ENCODE peak calls at places on chromosomes 4 and X, in five cellular contexts. A is left colon, J is NCI-H1092 treated with DMSO at 0.1 percent for 48 hours, B is pulmonary artery endothelial cell, Q is amniotic stem cell. O is an unnamed sample.

GRCh38 chr4:158786155-158786581 is 17.3 kb downstream of the FNIP2 start:
- DNase-seq in A (no peak), J (peak; percentile 13), B (no peak), Q (no peak), O (no peak)

GRCh38 chrX:10579018-10579752 is 41.2 kb downstream of the MID1 start:
- DNase-seq in A (no peak), J (no peak), B (no peak), Q (peak; percentile 1), O (no peak)

GRCh38 chrX:13024911-13025454 is 19.4 kb downstream of the FAM9C start:
- DNase-seq in A (no peak), J (no peak), B (no peak), Q (no peak), O (no peak)

GRCh38 chr4:140003851-140004579 is 150.0 kb downstream of the MAML3 start:
- DNase-seq in A (no peak), J (no peak), B (no peak), Q (no peak), O (no peak)

GRCh38 chr4:86927843-86928395 is 6.9 kb upstream of the AFF1 start:
- DNase-seq in A (no peak), J (no peak), B (no peak), Q (peak; percentile 93), O (no peak)

GRCh38 chrX:24925430-24925829 is 90.3 kb downstream of the ARX start:
- DNase-seq in A (no peak), J (no peak), B (no peak), Q (no peak), O (no peak)

GRCh38 chr4:174516794-174517193 is 5.5 kb downstream of the HPGD start:
- DNase-seq in A (no peak), J (no peak), B (no peak), Q (no peak), O (no peak)

GRCh38 chrX:40108084-40108958 is 10.6 kb upstream of the BCOR start:
- DNase-seq in A (peak; percentile 60), J (peak; percentile 71), B (no peak), Q (no peak), O (no peak)

GRCh38 chrX:130079824-130080406 is 30.4 kb downstream of the ELF4 start:
- DNase-seq in A (no peak), J (peak; percentile 42), B (peak; percentile 30), Q (peak; percentile 31), O (no peak)

GRCh38 chr4:1417522-1418390 is 11.5 kb upstream of the NKX1-1 start:
- DNase-seq in A (peak; percentile 8), J (no peak), B (no peak), Q (no peak), O (no peak)

GRCh38 chrX:53686151-53686885 is at the start of gene HUWE1:
- DNase-seq in A (peak; percentile 73), J (peak; percentile 86), B (no peak), Q (peak; percentile 9), O (no peak)

GRCh38 chrX:15718283-15718970 is 19.6 kb upstream of the CA5B start:
- DNase-seq in A (no peak), J (no peak), B (no peak), Q (no peak), O (no peak)

GRCh38 chr4:83757121-83757621 is 221.3 kb downstream of the GPAT3 start:
- DNase-seq in A (no peak), J (no peak), B (no peak), Q (no peak), O (no peak)

GRCh38 chr4:110907801-110908313 is 285.0 kb upstream of the PITX2 start:
- DNase-seq in A (no peak), J (no peak), B (no peak), Q (no peak), O (no peak)

GRCh38 chr4:52572936-52573485 is 86.1 kb downstream of the USP46 start:
- DNase-seq in A (no peak), J (no peak), B (no peak), Q (peak; percentile 54), O (no peak)

GRCh38 chrX:107272431-107272921 is 66.1 kb downstream of the DNAAF6 start:
- DNase-seq in A (no peak), J (no peak), B (no peak), Q (no peak), O (no peak)

GRCh38 chr4:140372607-140373327 is 679 bp upstream of the SCOC start:
- DNase-seq in A (no peak), J (peak; percentile 73), B (peak; percentile 1), Q (no peak), O (no peak)

GRCh38 chr4:77349796-77350195 is 192.8 kb downstream of the CCNG2 start:
- DNase-seq in A (no peak), J (no peak), B (no peak), Q (no peak), O (no peak)

GRCh38 chr4:41539711-41540110 is 1.8 kb downstream of the LIMCH1 start:
- DNase-seq in A (no peak), J (no peak), B (no peak), Q (no peak), O (no peak)

GRCh38 chr4:39614487-39615162 is 24.0 kb downstream of the SMIM14 start:
- DNase-seq in A (no peak), J (no peak), B (no peak), Q (peak; percentile 59), O (no peak)

GRCh38 chr4:168803727-168804126 is 206.3 kb downstream of the CBR4 start:
- DNase-seq in A (no peak), J (no peak), B (no peak), Q (no peak), O (no peak)

GRCh38 chr4:89528525-89529133 is 221.0 kb upstream of the GPRIN3 start:
- DNase-seq in A (no peak), J (no peak), B (no peak), Q (no peak), O (no peak)

GRCh38 chr4:8272472-8273428 is 3.2 kb downstream of the HTRA3 start:
- DNase-seq in A (no peak), J (no peak), B (no peak), Q (no peak), O (no peak)

GRCh38 chr4:22312113-22312512 is 203.8 kb downstream of the ADGRA3 start:
- DNase-seq in A (no peak), J (no peak), B (no peak), Q (no peak), O (no peak)

GRCh38 chr4:64784125-64784524 is 374.9 kb upstream of the TECRL start:
- DNase-seq in A (no peak), J (peak; percentile 11), B (peak; percentile 60), Q (no peak), O (no peak)

GRCh38 chr4:2296621-2297601 is 35.0 kb upstream of the MXD4 start:
- DNase-seq in A (no peak), J (peak; percentile 37), B (no peak), Q (no peak), O (no peak)

GRCh38 chrX:11461181-11462001 is 168.2 kb downstream of the AMELX start:
- DNase-seq in A (no peak), J (no peak), B (no peak), Q (peak; percentile 13), O (no peak)

GRCh38 chr4:135739354-135739753 is 1537.8 kb upstream of the PABPC4L start:
- DNase-seq in A (no peak), J (no peak), B (no peak), Q (no peak), O (no peak)

GRCh38 chr4:183099537-183100297 is 660 bp downstream of the WWC2 start:
- DNase-seq in A (peak; percentile 33), J (peak; percentile 16), B (no peak), Q (no peak), O (no peak)

GRCh38 chr4:181685461-181685860 is 557.7 kb upstream of the TENM3 start:
- DNase-seq in A (no peak), J (no peak), B (no peak), Q (no peak), O (no peak)

GRCh38 chr4:15774020-15774420 is 4.1 kb upstream of the CD38 start:
- DNase-seq in A (no peak), J (no peak), B (no peak), Q (no peak), O (no peak)

GRCh38 chr4:109128589-109128988 is 173.9 kb downstream of the COL25A1 start:
- DNase-seq in A (no peak), J (no peak), B (no peak), Q (no peak), O (no peak)

GRCh38 chrX:47576021-47576898 is 6.0 kb upstream of the TIMP1 start:
- DNase-seq in A (no peak), J (no peak), B (no peak), Q (no peak), O (no peak)

GRCh38 chr4:124321370-124321769 is 391.2 kb downstream of the ANKRD50 start:
- DNase-seq in A (no peak), J (no peak), B (no peak), Q (no peak), O (no peak)

GRCh38 chr4:86302242-86302641 is 57.6 kb downstream of the MAPK10 start:
- DNase-seq in A (peak; percentile 40), J (peak; percentile 89), B (peak; percentile 78), Q (no peak), O (peak; percentile 23)

GRCh38 chr4:18858229-18858922 is 836.8 kb upstream of the LCORL start:
- DNase-seq in A (no peak), J (no peak), B (no peak), Q (no peak), O (no peak)

GRCh38 chrX:129759576-129760061 is 20.1 kb upstream of the SASH3 start:
- DNase-seq in A (no peak), J (peak; percentile 13), B (no peak), Q (peak; percentile 13), O (no peak)